ENCODE peak calls at places on chromosomes 1 and 21, in eight cellular contexts. One of them, this sample, is unnamed.

GRCh38 chr1:198829948-198830347 is 191.1 kb downstream of the PTPRC start:
- ATAC-seq in T-cell: no peak
- ATAC-seq in A549: no peak
- ATAC-seq in natural killer cell: no peak
- ATAC-seq in activated CD8-positive, alpha-beta T cell treated with anti-CD3 and anti-CD28 coated beads for 36 hours: no peak
- ATAC-seq in upper lobe of right lung: no peak
- ATAC-seq in HepG2: no peak
- ATAC-seq in upper lobe of left lung: no peak
- ATAC-seq in this sample: no peak

GRCh38 chr1:8154621-8155052 is 128.5 kb upstream of the ERRFI1 start:
- ATAC-seq in T-cell: no peak
- ATAC-seq in A549: peak
- ATAC-seq in natural killer cell: no peak
- ATAC-seq in activated CD8-positive, alpha-beta T cell treated with anti-CD3 and anti-CD28 coated beads for 36 hours: no peak
- ATAC-seq in upper lobe of right lung: no peak
- ATAC-seq in HepG2: peak
- ATAC-seq in upper lobe of left lung: no peak
- ATAC-seq in this sample: no peak

GRCh38 chr1:5980314-5981008 is 11.8 kb downstream of the NPHP4 start:
- ATAC-seq in T-cell: no peak
- ATAC-seq in A549: peak
- ATAC-seq in natural killer cell: no peak
- ATAC-seq in activated CD8-positive, alpha-beta T cell treated with anti-CD3 and anti-CD28 coated beads for 36 hours: no peak
- ATAC-seq in upper lobe of right lung: peak
- ATAC-seq in HepG2: no peak
- ATAC-seq in upper lobe of left lung: peak
- ATAC-seq in this sample: peak

GRCh38 chr1:229117664-229118300 is 153.1 kb upstream of the RAB4A start:
- ATAC-seq in T-cell: no peak
- ATAC-seq in A549: no peak
- ATAC-seq in natural killer cell: no peak
- ATAC-seq in activated CD8-positive, alpha-beta T cell treated with anti-CD3 and anti-CD28 coated beads for 36 hours: no peak
- ATAC-seq in upper lobe of right lung: peak
- ATAC-seq in HepG2: no peak
- ATAC-seq in upper lobe of left lung: peak
- ATAC-seq in this sample: no peak

GRCh38 chr1:112172294-112172882 is 182.9 kb upstream of the KCND3 start:
- ATAC-seq in T-cell: no peak
- ATAC-seq in A549: no peak
- ATAC-seq in natural killer cell: no peak
- ATAC-seq in activated CD8-positive, alpha-beta T cell treated with anti-CD3 and anti-CD28 coated beads for 36 hours: no peak
- ATAC-seq in upper lobe of right lung: peak
- ATAC-seq in HepG2: peak
- ATAC-seq in upper lobe of left lung: peak
- ATAC-seq in this sample: no peak

GRCh38 chr1:180988221-180988826 is 34.3 kb downstream of the STX6 start:
- ATAC-seq in T-cell: no peak
- ATAC-seq in A549: no peak
- ATAC-seq in natural killer cell: no peak
- ATAC-seq in activated CD8-positive, alpha-beta T cell treated with anti-CD3 and anti-CD28 coated beads for 36 hours: no peak
- ATAC-seq in upper lobe of right lung: no peak
- ATAC-seq in HepG2: no peak
- ATAC-seq in upper lobe of left lung: no peak
- ATAC-seq in this sample: no peak

GRCh38 chr1:116762781-116763115 is 8.5 kb downstream of the CD2 start:
- ATAC-seq in T-cell: no peak
- ATAC-seq in A549: no peak
- ATAC-seq in natural killer cell: peak
- ATAC-seq in activated CD8-positive, alpha-beta T cell treated with anti-CD3 and anti-CD28 coated beads for 36 hours: peak
- ATAC-seq in upper lobe of right lung: no peak
- ATAC-seq in HepG2: no peak
- ATAC-seq in upper lobe of left lung: no peak
- ATAC-seq in this sample: no peak

GRCh38 chr1:26387447-26387846 is 14.9 kb upstream of the ZNF683 start:
- ATAC-seq in T-cell: no peak
- ATAC-seq in A549: no peak
- ATAC-seq in natural killer cell: no peak
- ATAC-seq in activated CD8-positive, alpha-beta T cell treated with anti-CD3 and anti-CD28 coated beads for 36 hours: no peak
- ATAC-seq in upper lobe of right lung: no peak
- ATAC-seq in HepG2: peak
- ATAC-seq in upper lobe of left lung: no peak
- ATAC-seq in this sample: no peak

GRCh38 chr1:15424146-15424667 is 14.0 kb upstream of the CTRC start:
- ATAC-seq in T-cell: no peak
- ATAC-seq in A549: peak
- ATAC-seq in natural killer cell: no peak
- ATAC-seq in activated CD8-positive, alpha-beta T cell treated with anti-CD3 and anti-CD28 coated beads for 36 hours: no peak
- ATAC-seq in upper lobe of right lung: peak
- ATAC-seq in HepG2: no peak
- ATAC-seq in upper lobe of left lung: no peak
- ATAC-seq in this sample: no peak

GRCh38 chr1:16243936-16244649 is 7.1 kb upstream of the CPLANE2 start:
- ATAC-seq in T-cell: peak
- ATAC-seq in A549: peak
- ATAC-seq in natural killer cell: peak
- ATAC-seq in activated CD8-positive, alpha-beta T cell treated with anti-CD3 and anti-CD28 coated beads for 36 hours: peak
- ATAC-seq in upper lobe of right lung: peak
- ATAC-seq in HepG2: peak
- ATAC-seq in upper lobe of left lung: peak
- ATAC-seq in this sample: peak

GRCh38 chr21:38766987-38767722 is 38.6 kb upstream of the ETS2 start:
- ATAC-seq in T-cell: peak
- ATAC-seq in A549: no peak
- ATAC-seq in natural killer cell: peak
- ATAC-seq in activated CD8-positive, alpha-beta T cell treated with anti-CD3 and anti-CD28 coated beads for 36 hours: peak
- ATAC-seq in upper lobe of right lung: peak
- ATAC-seq in HepG2: peak
- ATAC-seq in upper lobe of left lung: peak
- ATAC-seq in this sample: peak

GRCh38 chr1:230163205-230163604 is 96.2 kb downstream of the GALNT2 start:
- ATAC-seq in T-cell: no peak
- ATAC-seq in A549: no peak
- ATAC-seq in natural killer cell: no peak
- ATAC-seq in activated CD8-positive, alpha-beta T cell treated with anti-CD3 and anti-CD28 coated beads for 36 hours: no peak
- ATAC-seq in upper lobe of right lung: no peak
- ATAC-seq in HepG2: no peak
- ATAC-seq in upper lobe of left lung: peak
- ATAC-seq in this sample: no peak

GRCh38 chr1:183870351-183871077 is 65.6 kb downstream of the RGL1 start:
- ATAC-seq in T-cell: no peak
- ATAC-seq in A549: no peak
- ATAC-seq in natural killer cell: no peak
- ATAC-seq in activated CD8-positive, alpha-beta T cell treated with anti-CD3 and anti-CD28 coated beads for 36 hours: no peak
- ATAC-seq in upper lobe of right lung: no peak
- ATAC-seq in HepG2: no peak
- ATAC-seq in upper lobe of left lung: peak
- ATAC-seq in this sample: no peak

GRCh38 chr1:106278706-106279105 is 777.8 kb upstream of the PRMT6 start:
- ATAC-seq in T-cell: no peak
- ATAC-seq in A549: no peak
- ATAC-seq in natural killer cell: no peak
- ATAC-seq in activated CD8-positive, alpha-beta T cell treated with anti-CD3 and anti-CD28 coated beads for 36 hours: no peak
- ATAC-seq in upper lobe of right lung: no peak
- ATAC-seq in HepG2: no peak
- ATAC-seq in upper lobe of left lung: no peak
- ATAC-seq in this sample: no peak

GRCh38 chr1:100523038-100523649 is 14.8 kb upstream of the GPR88 start:
- ATAC-seq in T-cell: no peak
- ATAC-seq in A549: no peak
- ATAC-seq in natural killer cell: no peak
- ATAC-seq in activated CD8-positive, alpha-beta T cell treated with anti-CD3 and anti-CD28 coated beads for 36 hours: no peak
- ATAC-seq in upper lobe of right lung: peak
- ATAC-seq in HepG2: no peak
- ATAC-seq in upper lobe of left lung: peak
- ATAC-seq in this sample: peak

GRCh38 chr1:181038399-181038873 is 4.7 kb downstream of the MR1 start:
- ATAC-seq in T-cell: peak
- ATAC-seq in A549: peak
- ATAC-seq in natural killer cell: peak
- ATAC-seq in activated CD8-positive, alpha-beta T cell treated with anti-CD3 and anti-CD28 coated beads for 36 hours: peak
- ATAC-seq in upper lobe of right lung: peak
- ATAC-seq in HepG2: peak
- ATAC-seq in upper lobe of left lung: peak
- ATAC-seq in this sample: peak

GRCh38 chr1:179230721-179231120 is 1.2 kb upstream of the ABL2 start:
- ATAC-seq in T-cell: no peak
- ATAC-seq in A549: no peak
- ATAC-seq in natural killer cell: no peak
- ATAC-seq in activated CD8-positive, alpha-beta T cell treated with anti-CD3 and anti-CD28 coated beads for 36 hours: no peak
- ATAC-seq in upper lobe of right lung: no peak
- ATAC-seq in HepG2: no peak
- ATAC-seq in upper lobe of left lung: no peak
- ATAC-seq in this sample: no peak

GRCh38 chr1:190464686-190465085 is 13.0 kb downstream of the BRINP3 start:
- ATAC-seq in T-cell: no peak
- ATAC-seq in A549: no peak
- ATAC-seq in natural killer cell: no peak
- ATAC-seq in activated CD8-positive, alpha-beta T cell treated with anti-CD3 and anti-CD28 coated beads for 36 hours: no peak
- ATAC-seq in upper lobe of right lung: no peak
- ATAC-seq in HepG2: no peak
- ATAC-seq in upper lobe of left lung: no peak
- ATAC-seq in this sample: no peak

GRCh38 chr1:233647625-233648024 is 33.7 kb downstream of the KCNK1 start:
- ATAC-seq in T-cell: no peak
- ATAC-seq in A549: no peak
- ATAC-seq in natural killer cell: no peak
- ATAC-seq in activated CD8-positive, alpha-beta T cell treated with anti-CD3 and anti-CD28 coated beads for 36 hours: no peak
- ATAC-seq in upper lobe of right lung: no peak
- ATAC-seq in HepG2: no peak
- ATAC-seq in upper lobe of left lung: no peak
- ATAC-seq in this sample: no peak

GRCh38 chr1:67230539-67230938 is 64.3 kb downstream of the IL23R start:
- ATAC-seq in T-cell: no peak
- ATAC-seq in A549: no peak
- ATAC-seq in natural killer cell: no peak
- ATAC-seq in activated CD8-positive, alpha-beta T cell treated with anti-CD3 and anti-CD28 coated beads for 36 hours: no peak
- ATAC-seq in upper lobe of right lung: no peak
- ATAC-seq in HepG2: no peak
- ATAC-seq in upper lobe of left lung: no peak
- ATAC-seq in this sample: no peak

GRCh38 chr1:89552481-89553194 is 28.0 kb downstream of the LRRC8B start:
- ATAC-seq in T-cell: no peak
- ATAC-seq in A549: no peak
- ATAC-seq in natural killer cell: peak
- ATAC-seq in activated CD8-positive, alpha-beta T cell treated with anti-CD3 and anti-CD28 coated beads for 36 hours: no peak
- ATAC-seq in upper lobe of right lung: peak
- ATAC-seq in HepG2: no peak
- ATAC-seq in upper lobe of left lung: peak
- ATAC-seq in this sample: peak